ENCODE peak calls at places on chromosomes 16 and 17, in eight cellular contexts. One of them, this sample, is unnamed.

GRCh38 chr16:68645494-68646388 is 631 bp downstream of the CDH3 start:
- DNase-seq in activated T-helper 1 cell treated with Interleukin-2 at 50 U/mL for 16 hours: no peak
- DNase-seq in prostate gland: peak
- DNase-seq in stimulated activated CD8-positive, alpha-beta memory T cell treated with anti-CD3 and anti-CD28 coated beads, Interleukin-7, amount 100 ng/mL, for 24 hours: no peak
- DNase-seq in GDM1: no peak
- DNase-seq in iris pigment epithelial cell: no peak
- DNase-seq in GM13976: peak
- DNase-seq in NCI-H345: peak
- DNase-seq in this sample: no peak

GRCh38 chr17:73003487-73003886 is 89.0 kb downstream of the SLC39A11 start:
- DNase-seq in NCI-H345: no peak
- DNase-seq in prostate gland: no peak
- DNase-seq in iris pigment epithelial cell: no peak
- DNase-seq in stimulated activated CD8-positive, alpha-beta memory T cell treated with anti-CD3 and anti-CD28 coated beads, Interleukin-7, amount 100 ng/mL, for 24 hours: no peak
- DNase-seq in GDM1: no peak
- DNase-seq in GM13976: no peak
- DNase-seq in activated T-helper 1 cell treated with Interleukin-2 at 50 U/mL for 16 hours: no peak
- DNase-seq in this sample: no peak

GRCh38 chr16:14955546-14956231 is 18.4 kb downstream of the NPIPA1 start:
- DNase-seq in iris pigment epithelial cell: no peak
- DNase-seq in GM13976: peak
- DNase-seq in GDM1: no peak
- DNase-seq in activated T-helper 1 cell treated with Interleukin-2 at 50 U/mL for 16 hours: no peak
- DNase-seq in NCI-H345: no peak
- DNase-seq in stimulated activated CD8-positive, alpha-beta memory T cell treated with anti-CD3 and anti-CD28 coated beads, Interleukin-7, amount 100 ng/mL, for 24 hours: no peak
- DNase-seq in prostate gland: no peak
- DNase-seq in this sample: no peak

GRCh38 chr17:70205386-70205785 is 36.1 kb downstream of the KCNJ2 start:
- DNase-seq in GM13976: no peak
- DNase-seq in iris pigment epithelial cell: no peak
- DNase-seq in prostate gland: no peak
- DNase-seq in NCI-H345: no peak
- DNase-seq in GDM1: no peak
- DNase-seq in stimulated activated CD8-positive, alpha-beta memory T cell treated with anti-CD3 and anti-CD28 coated beads, Interleukin-7, amount 100 ng/mL, for 24 hours: no peak
- DNase-seq in activated T-helper 1 cell treated with Interleukin-2 at 50 U/mL for 16 hours: no peak
- DNase-seq in this sample: no peak

GRCh38 chr17:7837375-7838290 is 3.6 kb downstream of the KDM6B start:
- DNase-seq in prostate gland: no peak
- DNase-seq in activated T-helper 1 cell treated with Interleukin-2 at 50 U/mL for 16 hours: no peak
- DNase-seq in GM13976: no peak
- DNase-seq in GDM1: no peak
- DNase-seq in iris pigment epithelial cell: no peak
- DNase-seq in stimulated activated CD8-positive, alpha-beta memory T cell treated with anti-CD3 and anti-CD28 coated beads, Interleukin-7, amount 100 ng/mL, for 24 hours: no peak
- DNase-seq in NCI-H345: peak
- DNase-seq in this sample: no peak

GRCh38 chr16:22694887-22695382 is 119.0 kb upstream of the HS3ST2 start:
- DNase-seq in prostate gland: no peak
- DNase-seq in stimulated activated CD8-positive, alpha-beta memory T cell treated with anti-CD3 and anti-CD28 coated beads, Interleukin-7, amount 100 ng/mL, for 24 hours: no peak
- DNase-seq in GM13976: no peak
- DNase-seq in iris pigment epithelial cell: peak
- DNase-seq in activated T-helper 1 cell treated with Interleukin-2 at 50 U/mL for 16 hours: no peak
- DNase-seq in NCI-H345: no peak
- DNase-seq in GDM1: no peak
- DNase-seq in this sample: no peak

GRCh38 chr16:29975134-29975538 is 1.5 kb downstream of the TAOK2 start:
- DNase-seq in stimulated activated CD8-positive, alpha-beta memory T cell treated with anti-CD3 and anti-CD28 coated beads, Interleukin-7, amount 100 ng/mL, for 24 hours: no peak
- DNase-seq in activated T-helper 1 cell treated with Interleukin-2 at 50 U/mL for 16 hours: no peak
- DNase-seq in GM13976: no peak
- DNase-seq in GDM1: no peak
- DNase-seq in NCI-H345: no peak
- DNase-seq in prostate gland: no peak
- DNase-seq in iris pigment epithelial cell: no peak
- DNase-seq in this sample: no peak

GRCh38 chr17:58032691-58033415 is 25.8 kb upstream of the SRSF1 start:
- DNase-seq in activated T-helper 1 cell treated with Interleukin-2 at 50 U/mL for 16 hours: no peak
- DNase-seq in iris pigment epithelial cell: no peak
- DNase-seq in stimulated activated CD8-positive, alpha-beta memory T cell treated with anti-CD3 and anti-CD28 coated beads, Interleukin-7, amount 100 ng/mL, for 24 hours: no peak
- DNase-seq in prostate gland: no peak
- DNase-seq in GM13976: no peak
- DNase-seq in GDM1: no peak
- DNase-seq in NCI-H345: no peak
- DNase-seq in this sample: no peak

GRCh38 chr17:82858376-82859126 is 18.7 kb upstream of the ZNF750 start:
- DNase-seq in prostate gland: peak
- DNase-seq in NCI-H345: no peak
- DNase-seq in activated T-helper 1 cell treated with Interleukin-2 at 50 U/mL for 16 hours: no peak
- DNase-seq in iris pigment epithelial cell: no peak
- DNase-seq in GDM1: no peak
- DNase-seq in stimulated activated CD8-positive, alpha-beta memory T cell treated with anti-CD3 and anti-CD28 coated beads, Interleukin-7, amount 100 ng/mL, for 24 hours: no peak
- DNase-seq in GM13976: no peak
- DNase-seq in this sample: no peak

GRCh38 chr17:29589524-29590260 is at the start of gene GIT1:
- DNase-seq in NCI-H345: peak
- DNase-seq in prostate gland: peak
- DNase-seq in GM13976: peak
- DNase-seq in activated T-helper 1 cell treated with Interleukin-2 at 50 U/mL for 16 hours: peak
- DNase-seq in iris pigment epithelial cell: peak
- DNase-seq in GDM1: peak
- DNase-seq in stimulated activated CD8-positive, alpha-beta memory T cell treated with anti-CD3 and anti-CD28 coated beads, Interleukin-7, amount 100 ng/mL, for 24 hours: no peak
- DNase-seq in this sample: no peak

GRCh38 chr17:64615025-64615677 is 47.0 kb downstream of the SMURF2 start:
- DNase-seq in GM13976: no peak
- DNase-seq in iris pigment epithelial cell: peak
- DNase-seq in NCI-H345: no peak
- DNase-seq in prostate gland: no peak
- DNase-seq in stimulated activated CD8-positive, alpha-beta memory T cell treated with anti-CD3 and anti-CD28 coated beads, Interleukin-7, amount 100 ng/mL, for 24 hours: no peak
- DNase-seq in GDM1: no peak
- DNase-seq in activated T-helper 1 cell treated with Interleukin-2 at 50 U/mL for 16 hours: no peak
- DNase-seq in this sample: no peak

GRCh38 chr17:51346218-51346982 is 86.1 kb downstream of the UTP18 start:
- DNase-seq in GM13976: no peak
- DNase-seq in stimulated activated CD8-positive, alpha-beta memory T cell treated with anti-CD3 and anti-CD28 coated beads, Interleukin-7, amount 100 ng/mL, for 24 hours: no peak
- DNase-seq in prostate gland: no peak
- DNase-seq in GDM1: no peak
- DNase-seq in activated T-helper 1 cell treated with Interleukin-2 at 50 U/mL for 16 hours: no peak
- DNase-seq in iris pigment epithelial cell: no peak
- DNase-seq in NCI-H345: no peak
- DNase-seq in this sample: no peak

GRCh38 chr16:52861614-52862022 is 191.1 kb downstream of the CHD9NB start:
- DNase-seq in GM13976: no peak
- DNase-seq in iris pigment epithelial cell: no peak
- DNase-seq in prostate gland: no peak
- DNase-seq in stimulated activated CD8-positive, alpha-beta memory T cell treated with anti-CD3 and anti-CD28 coated beads, Interleukin-7, amount 100 ng/mL, for 24 hours: no peak
- DNase-seq in NCI-H345: peak
- DNase-seq in activated T-helper 1 cell treated with Interleukin-2 at 50 U/mL for 16 hours: no peak
- DNase-seq in GDM1: no peak
- DNase-seq in this sample: peak

GRCh38 chr16:30488764-30489595 is 16.4 kb downstream of the ITGAL start:
- DNase-seq in iris pigment epithelial cell: peak
- DNase-seq in activated T-helper 1 cell treated with Interleukin-2 at 50 U/mL for 16 hours: no peak
- DNase-seq in prostate gland: no peak
- DNase-seq in stimulated activated CD8-positive, alpha-beta memory T cell treated with anti-CD3 and anti-CD28 coated beads, Interleukin-7, amount 100 ng/mL, for 24 hours: no peak
- DNase-seq in NCI-H345: no peak
- DNase-seq in GM13976: no peak
- DNase-seq in GDM1: no peak
- DNase-seq in this sample: no peak

GRCh38 chr17:78375401-78376079 is 2.9 kb upstream of the PGS1 start:
- DNase-seq in prostate gland: no peak
- DNase-seq in NCI-H345: no peak
- DNase-seq in iris pigment epithelial cell: peak
- DNase-seq in GM13976: no peak
- DNase-seq in GDM1: no peak
- DNase-seq in stimulated activated CD8-positive, alpha-beta memory T cell treated with anti-CD3 and anti-CD28 coated beads, Interleukin-7, amount 100 ng/mL, for 24 hours: no peak
- DNase-seq in activated T-helper 1 cell treated with Interleukin-2 at 50 U/mL for 16 hours: no peak
- DNase-seq in this sample: no peak

GRCh38 chr17:76524598-76525512 is 12.7 kb downstream of the CYGB start:
- DNase-seq in GDM1: no peak
- DNase-seq in stimulated activated CD8-positive, alpha-beta memory T cell treated with anti-CD3 and anti-CD28 coated beads, Interleukin-7, amount 100 ng/mL, for 24 hours: no peak
- DNase-seq in iris pigment epithelial cell: peak
- DNase-seq in activated T-helper 1 cell treated with Interleukin-2 at 50 U/mL for 16 hours: no peak
- DNase-seq in NCI-H345: no peak
- DNase-seq in prostate gland: no peak
- DNase-seq in GM13976: no peak
- DNase-seq in this sample: no peak

GRCh38 chr17:37089998-37090397 is 141.2 kb downstream of the AATF start:
- DNase-seq in stimulated activated CD8-positive, alpha-beta memory T cell treated with anti-CD3 and anti-CD28 coated beads, Interleukin-7, amount 100 ng/mL, for 24 hours: peak
- DNase-seq in prostate gland: no peak
- DNase-seq in GM13976: peak
- DNase-seq in GDM1: peak
- DNase-seq in activated T-helper 1 cell treated with Interleukin-2 at 50 U/mL for 16 hours: no peak
- DNase-seq in NCI-H345: no peak
- DNase-seq in iris pigment epithelial cell: peak
- DNase-seq in this sample: no peak

GRCh38 chr16:51524555-51525373 is 373.7 kb upstream of the SALL1 start:
- DNase-seq in GM13976: no peak
- DNase-seq in NCI-H345: no peak
- DNase-seq in prostate gland: no peak
- DNase-seq in activated T-helper 1 cell treated with Interleukin-2 at 50 U/mL for 16 hours: no peak
- DNase-seq in stimulated activated CD8-positive, alpha-beta memory T cell treated with anti-CD3 and anti-CD28 coated beads, Interleukin-7, amount 100 ng/mL, for 24 hours: no peak
- DNase-seq in iris pigment epithelial cell: peak
- DNase-seq in GDM1: no peak
- DNase-seq in this sample: no peak

GRCh38 chr17:72613411-72614292 is 478.8 kb downstream of the SLC39A11 start:
- DNase-seq in stimulated activated CD8-positive, alpha-beta memory T cell treated with anti-CD3 and anti-CD28 coated beads, Interleukin-7, amount 100 ng/mL, for 24 hours: no peak
- DNase-seq in prostate gland: no peak
- DNase-seq in iris pigment epithelial cell: peak
- DNase-seq in GDM1: peak
- DNase-seq in NCI-H345: no peak
- DNase-seq in GM13976: no peak
- DNase-seq in activated T-helper 1 cell treated with Interleukin-2 at 50 U/mL for 16 hours: no peak
- DNase-seq in this sample: no peak

GRCh38 chr17:64004903-64005733 is 7.0 kb downstream of the PRR29 start:
- DNase-seq in GM13976: peak
- DNase-seq in GDM1: no peak
- DNase-seq in activated T-helper 1 cell treated with Interleukin-2 at 50 U/mL for 16 hours: no peak
- DNase-seq in NCI-H345: peak
- DNase-seq in prostate gland: no peak
- DNase-seq in stimulated activated CD8-positive, alpha-beta memory T cell treated with anti-CD3 and anti-CD28 coated beads, Interleukin-7, amount 100 ng/mL, for 24 hours: no peak
- DNase-seq in iris pigment epithelial cell: no peak
- DNase-seq in this sample: no peak

GRCh38 chr16:49491736-49492089 is 118.1 kb downstream of the C16orf78 start:
- DNase-seq in NCI-H345: no peak
- DNase-seq in activated T-helper 1 cell treated with Interleukin-2 at 50 U/mL for 16 hours: no peak
- DNase-seq in GM13976: no peak
- DNase-seq in prostate gland: peak
- DNase-seq in GDM1: no peak
- DNase-seq in iris pigment epithelial cell: no peak
- DNase-seq in stimulated activated CD8-positive, alpha-beta memory T cell treated with anti-CD3 and anti-CD28 coated beads, Interleukin-7, amount 100 ng/mL, for 24 hours: no peak
- DNase-seq in this sample: peak

GRCh38 chr16:66660422-66661209 is 35.9 kb downstream of the CMTM4 start:
- DNase-seq in NCI-H345: no peak
- DNase-seq in iris pigment epithelial cell: peak
- DNase-seq in prostate gland: peak
- DNase-seq in stimulated activated CD8-positive, alpha-beta memory T cell treated with anti-CD3 and anti-CD28 coated beads, Interleukin-7, amount 100 ng/mL, for 24 hours: no peak
- DNase-seq in activated T-helper 1 cell treated with Interleukin-2 at 50 U/mL for 16 hours: no peak
- DNase-seq in GM13976: no peak
- DNase-seq in GDM1: peak
- DNase-seq in this sample: no peak

GRCh38 chr16:49150341-49150740 is 131.3 kb downstream of the CBLN1 start:
- DNase-seq in GDM1: no peak
- DNase-seq in prostate gland: no peak
- DNase-seq in activated T-helper 1 cell treated with Interleukin-2 at 50 U/mL for 16 hours: no peak
- DNase-seq in NCI-H345: no peak
- DNase-seq in GM13976: no peak
- DNase-seq in iris pigment epithelial cell: no peak
- DNase-seq in stimulated activated CD8-positive, alpha-beta memory T cell treated with anti-CD3 and anti-CD28 coated beads, Interleukin-7, amount 100 ng/mL, for 24 hours: no peak
- DNase-seq in this sample: no peak

GRCh38 chr17:44872131-44872768 is 24.6 kb downstream of the HIGD1B start:
- DNase-seq in iris pigment epithelial cell: no peak
- DNase-seq in activated T-helper 1 cell treated with Interleukin-2 at 50 U/mL for 16 hours: no peak
- DNase-seq in prostate gland: no peak
- DNase-seq in GM13976: no peak
- DNase-seq in stimulated activated CD8-positive, alpha-beta memory T cell treated with anti-CD3 and anti-CD28 coated beads, Interleukin-7, amount 100 ng/mL, for 24 hours: no peak
- DNase-seq in NCI-H345: peak
- DNase-seq in GDM1: no peak
- DNase-seq in this sample: no peak

GRCh38 chr17:916315-916714 is 63.3 kb downstream of the NXN start:
- DNase-seq in iris pigment epithelial cell: no peak
- DNase-seq in GDM1: no peak
- DNase-seq in prostate gland: no peak
- DNase-seq in stimulated activated CD8-positive, alpha-beta memory T cell treated with anti-CD3 and anti-CD28 coated beads, Interleukin-7, amount 100 ng/mL, for 24 hours: no peak
- DNase-seq in GM13976: no peak
- DNase-seq in NCI-H345: no peak
- DNase-seq in activated T-helper 1 cell treated with Interleukin-2 at 50 U/mL for 16 hours: no peak
- DNase-seq in this sample: no peak

GRCh38 chr16:68728558-68728957 is 8.5 kb upstream of the CDH1 start:
- DNase-seq in GDM1: no peak
- DNase-seq in activated T-helper 1 cell treated with Interleukin-2 at 50 U/mL for 16 hours: no peak
- DNase-seq in iris pigment epithelial cell: no peak
- DNase-seq in prostate gland: no peak
- DNase-seq in stimulated activated CD8-positive, alpha-beta memory T cell treated with anti-CD3 and anti-CD28 coated beads, Interleukin-7, amount 100 ng/mL, for 24 hours: no peak
- DNase-seq in GM13976: no peak
- DNase-seq in NCI-H345: no peak
- DNase-seq in this sample: no peak

GRCh38 chr16:66262253-66263167 is 104.0 kb upstream of the CDH5 start:
- DNase-seq in GM13976: no peak
- DNase-seq in iris pigment epithelial cell: peak
- DNase-seq in activated T-helper 1 cell treated with Interleukin-2 at 50 U/mL for 16 hours: no peak
- DNase-seq in GDM1: no peak
- DNase-seq in NCI-H345: no peak
- DNase-seq in stimulated activated CD8-positive, alpha-beta memory T cell treated with anti-CD3 and anti-CD28 coated beads, Interleukin-7, amount 100 ng/mL, for 24 hours: no peak
- DNase-seq in prostate gland: no peak
- DNase-seq in this sample: no peak

GRCh38 chr16:886802-887731 is 83.7 kb downstream of the LMF1 start:
- DNase-seq in GM13976: no peak
- DNase-seq in prostate gland: no peak
- DNase-seq in GDM1: no peak
- DNase-seq in NCI-H345: no peak
- DNase-seq in stimulated activated CD8-positive, alpha-beta memory T cell treated with anti-CD3 and anti-CD28 coated beads, Interleukin-7, amount 100 ng/mL, for 24 hours: no peak
- DNase-seq in activated T-helper 1 cell treated with Interleukin-2 at 50 U/mL for 16 hours: no peak
- DNase-seq in iris pigment epithelial cell: no peak
- DNase-seq in this sample: no peak

GRCh38 chr16:67053767-67054334 is 24.9 kb downstream of the CBFB start:
- DNase-seq in GDM1: no peak
- DNase-seq in stimulated activated CD8-positive, alpha-beta memory T cell treated with anti-CD3 and anti-CD28 coated beads, Interleukin-7, amount 100 ng/mL, for 24 hours: no peak
- DNase-seq in GM13976: no peak
- DNase-seq in iris pigment epithelial cell: no peak
- DNase-seq in NCI-H345: no peak
- DNase-seq in activated T-helper 1 cell treated with Interleukin-2 at 50 U/mL for 16 hours: no peak
- DNase-seq in prostate gland: no peak
- DNase-seq in this sample: no peak

GRCh38 chr16:30352488-30353401 is 2.4 kb downstream of the CD2BP2 start:
- DNase-seq in activated T-helper 1 cell treated with Interleukin-2 at 50 U/mL for 16 hours: no peak
- DNase-seq in stimulated activated CD8-positive, alpha-beta memory T cell treated with anti-CD3 and anti-CD28 coated beads, Interleukin-7, amount 100 ng/mL, for 24 hours: no peak
- DNase-seq in iris pigment epithelial cell: no peak
- DNase-seq in GM13976: no peak
- DNase-seq in prostate gland: no peak
- DNase-seq in GDM1: no peak
- DNase-seq in NCI-H345: no peak
- DNase-seq in this sample: no peak

GRCh38 chr17:6072157-6072556 is 2.0 kb downstream of the WSCD1 start:
- DNase-seq in GDM1: no peak
- DNase-seq in stimulated activated CD8-positive, alpha-beta memory T cell treated with anti-CD3 and anti-CD28 coated beads, Interleukin-7, amount 100 ng/mL, for 24 hours: no peak
- DNase-seq in NCI-H345: no peak
- DNase-seq in activated T-helper 1 cell treated with Interleukin-2 at 50 U/mL for 16 hours: no peak
- DNase-seq in prostate gland: no peak
- DNase-seq in GM13976: no peak
- DNase-seq in iris pigment epithelial cell: no peak
- DNase-seq in this sample: no peak

GRCh38 chr17:75632863-75633483 is at the start of gene SMIM5:
- DNase-seq in iris pigment epithelial cell: peak
- DNase-seq in NCI-H345: peak
- DNase-seq in prostate gland: peak
- DNase-seq in GM13976: peak
- DNase-seq in activated T-helper 1 cell treated with Interleukin-2 at 50 U/mL for 16 hours: peak
- DNase-seq in GDM1: peak
- DNase-seq in stimulated activated CD8-positive, alpha-beta memory T cell treated with anti-CD3 and anti-CD28 coated beads, Interleukin-7, amount 100 ng/mL, for 24 hours: peak
- DNase-seq in this sample: peak

GRCh38 chr17:58265902-58266875 is 14.5 kb downstream of the MPO start:
- DNase-seq in iris pigment epithelial cell: no peak
- DNase-seq in GM13976: no peak
- DNase-seq in GDM1: no peak
- DNase-seq in activated T-helper 1 cell treated with Interleukin-2 at 50 U/mL for 16 hours: no peak
- DNase-seq in stimulated activated CD8-positive, alpha-beta memory T cell treated with anti-CD3 and anti-CD28 coated beads, Interleukin-7, amount 100 ng/mL, for 24 hours: no peak
- DNase-seq in prostate gland: no peak
- DNase-seq in NCI-H345: no peak
- DNase-seq in this sample: no peak

GRCh38 chr17:57735230-57735629 is 9.9 kb downstream of the CCDC182 start:
- DNase-seq in GM13976: no peak
- DNase-seq in prostate gland: no peak
- DNase-seq in GDM1: no peak
- DNase-seq in NCI-H345: no peak
- DNase-seq in iris pigment epithelial cell: no peak
- DNase-seq in activated T-helper 1 cell treated with Interleukin-2 at 50 U/mL for 16 hours: no peak
- DNase-seq in stimulated activated CD8-positive, alpha-beta memory T cell treated with anti-CD3 and anti-CD28 coated beads, Interleukin-7, amount 100 ng/mL, for 24 hours: no peak
- DNase-seq in this sample: no peak

This sample was measured in iPS DF 6.9.